ENCODE peak calls at places on chromosomes 7 and 10, in six cellular contexts. One of them, this sample, is unnamed.
A peak's percentile ranks its signal among the peaks of the same experiment; 100 is the strongest.

GRCh38 chr10:36345770-36346169 is 703.7 kb upstream of the FZD8 start:
- DNase-seq in brain microvascular endothelial cell: no peak
- DNase-seq in ELF-1: no peak
- DNase-seq in posterior cingulate gyrus: no peak
- DNase-seq in myocyte: no peak
- DNase-seq in MCF 10A: no peak
- DNase-seq in this sample: peak; percentile 63

GRCh38 chr10:74511051-74511450 is 315.3 kb upstream of the KAT6B start:
- DNase-seq in myocyte: no peak
- DNase-seq in brain microvascular endothelial cell: no peak
- DNase-seq in posterior cingulate gyrus: no peak
- DNase-seq in ELF-1: no peak
- DNase-seq in MCF 10A: no peak
- DNase-seq in this sample: no peak

GRCh38 chr10:48404646-48405045 is 98.2 kb downstream of the MAPK8 start:
- DNase-seq in myocyte: no peak
- DNase-seq in posterior cingulate gyrus: no peak
- DNase-seq in ELF-1: no peak
- DNase-seq in brain microvascular endothelial cell: no peak
- DNase-seq in MCF 10A: peak; percentile 81
- DNase-seq in this sample: peak; percentile 39

GRCh38 chr7:16416289-16417282 is 4.8 kb downstream of the CRPPA start:
- DNase-seq in brain microvascular endothelial cell: peak; percentile 54
- DNase-seq in myocyte: peak; percentile 88
- DNase-seq in posterior cingulate gyrus: no peak
- DNase-seq in ELF-1: no peak
- DNase-seq in MCF 10A: no peak
- DNase-seq in this sample: peak; percentile 37

GRCh38 chr10:103493911-103494877 is 689 bp downstream of the NEURL1 start:
- DNase-seq in ELF-1: peak; percentile 42
- DNase-seq in MCF 10A: no peak
- DNase-seq in myocyte: no peak
- DNase-seq in brain microvascular endothelial cell: no peak
- DNase-seq in posterior cingulate gyrus: peak; percentile 16
- DNase-seq in this sample: no peak

GRCh38 chr10:99526861-99527504 is 5.8 kb upstream of the NKX2-3 start:
- DNase-seq in posterior cingulate gyrus: no peak
- DNase-seq in ELF-1: no peak
- DNase-seq in MCF 10A: no peak
- DNase-seq in brain microvascular endothelial cell: no peak
- DNase-seq in myocyte: no peak
- DNase-seq in this sample: no peak

GRCh38 chr10:132837905-132838304 is 52.0 kb upstream of the NKX6-2 start:
- DNase-seq in ELF-1: no peak
- DNase-seq in myocyte: no peak
- DNase-seq in brain microvascular endothelial cell: no peak
- DNase-seq in posterior cingulate gyrus: no peak
- DNase-seq in MCF 10A: no peak
- DNase-seq in this sample: no peak

GRCh38 chr7:101536232-101536631 is 92.9 kb downstream of the MYL10 start:
- DNase-seq in posterior cingulate gyrus: no peak
- DNase-seq in myocyte: no peak
- DNase-seq in ELF-1: peak; percentile 35
- DNase-seq in MCF 10A: no peak
- DNase-seq in brain microvascular endothelial cell: no peak
- DNase-seq in this sample: no peak